ENCODE peak calls at places on chromosome 19, in ten cellular contexts. P is Peyer's patch; Y is cardiac muscle cell; Z is fibroblast of lung; C is ascending aorta; X is endothelial cell of umbilical vein; J is tibial nerve; H is AG04450; F is CD4-positive, alpha-beta memory T cell; A is heart right ventricle. B is an unnamed sample.

GRCh38 chr19:27774827-27775226 is 1438.1 kb downstream of the UQCRFS1 start:
- DNase-seq in P (no peak), Y (no peak), Z (no peak), C (no peak), X (no peak), J (no peak), H (no peak), F (no peak), A (no peak), B (no peak)

GRCh38 chr19:6481541-6482342 is at the start of gene DENND1C:
- DNase-seq in P (peak), Y (peak), Z (no peak), C (no peak), X (peak), J (no peak), H (no peak), F (peak), A (peak), B (peak)

GRCh38 chr19:7395793-7396192 is 47.1 kb downstream of the ARHGEF18 start:
- DNase-seq in P (no peak), Y (no peak), Z (no peak), C (no peak), X (no peak), J (no peak), H (no peak), F (no peak), A (no peak), B (no peak)

GRCh38 chr19:10271543-10272086 is 695 bp downstream of the ICAM1 start:
- DNase-seq in P (peak), Y (no peak), Z (no peak), C (no peak), X (peak), J (no peak), H (no peak), F (no peak), A (no peak), B (peak)

GRCh38 chr19:29685326-29685725 is 20.1 kb downstream of the PLEKHF1 start:
- DNase-seq in P (no peak), Y (no peak), Z (peak), C (no peak), X (no peak), J (no peak), H (no peak), F (no peak), A (no peak), B (no peak)

GRCh38 chr19:47190167-47190727 is 40.8 kb downstream of the BBC3 start:
- DNase-seq in P (peak), Y (peak), Z (peak), C (peak), X (peak), J (no peak), H (no peak), F (peak), A (peak), B (no peak)

GRCh38 chr19:42596391-42597071 is 1.8 kb upstream of the CEACAM8 start:
- DNase-seq in P (peak), Y (peak), Z (peak), C (no peak), X (peak), J (no peak), H (no peak), F (peak), A (peak), B (no peak)

GRCh38 chr19:46639356-46640061 is 3.5 kb upstream of the GNG8 start:
- DNase-seq in P (no peak), Y (peak), Z (peak), C (peak), X (no peak), J (no peak), H (no peak), F (no peak), A (peak), B (no peak)

GRCh38 chr19:467554-467953 is 6.7 kb upstream of the SHC2 start:
- DNase-seq in P (no peak), Y (no peak), Z (no peak), C (no peak), X (no peak), J (no peak), H (no peak), F (no peak), A (no peak), B (no peak)

GRCh38 chr19:14368011-14368513 is 13.2 kb upstream of the ADGRE5 start:
- DNase-seq in P (no peak), Y (no peak), Z (no peak), C (no peak), X (no peak), J (no peak), H (no peak), F (peak), A (no peak), B (no peak)

GRCh38 chr19:14443632-14444216 is 10.6 kb downstream of the PKN1 start:
- DNase-seq in P (no peak), Y (no peak), Z (no peak), C (no peak), X (no peak), J (no peak), H (no peak), F (no peak), A (no peak), B (no peak)

GRCh38 chr19:50461066-50461875 is 15.0 kb upstream of the EMC10 start:
- DNase-seq in P (peak), Y (peak), Z (peak), C (no peak), X (peak), J (peak), H (peak), F (peak), A (peak), B (peak)

GRCh38 chr19:2782936-2783780 is at the start of gene SGTA:
- DNase-seq in P (peak), Y (peak), Z (peak), C (peak), X (peak), J (peak), H (peak), F (peak), A (peak), B (peak)

GRCh38 chr19:46898731-46899130 is 37.9 kb downstream of the ARHGAP35 start:
- DNase-seq in P (no peak), Y (peak), Z (peak), C (peak), X (no peak), J (no peak), H (peak), F (no peak), A (no peak), B (no peak)

GRCh38 chr19:3740431-3740830 is 21.1 kb downstream of the APBA3 start:
- DNase-seq in P (no peak), Y (no peak), Z (no peak), C (no peak), X (no peak), J (no peak), H (no peak), F (no peak), A (no peak), B (no peak)

GRCh38 chr19:16849168-16849567 is 20.0 kb downstream of the SIN3B start:
- DNase-seq in P (no peak), Y (no peak), Z (peak), C (no peak), X (no peak), J (no peak), H (no peak), F (no peak), A (no peak), B (no peak)

GRCh38 chr19:12574036-12574435 is 22.8 kb upstream of the ZNF564 start:
- DNase-seq in P (peak), Y (no peak), Z (no peak), C (no peak), X (no peak), J (no peak), H (no peak), F (no peak), A (no peak), B (no peak)

GRCh38 chr19:16660763-16661479 is at the start of gene TMEM38A:
- DNase-seq in P (peak), Y (peak), Z (no peak), C (peak), X (no peak), J (peak), H (no peak), F (peak), A (peak), B (peak)

GRCh38 chr19:31232871-31233270 is 116.4 kb downstream of the TSHZ3 start:
- DNase-seq in P (no peak), Y (no peak), Z (peak), C (no peak), X (no peak), J (no peak), H (peak), F (no peak), A (no peak), B (no peak)

GRCh38 chr19:18438331-18439024 is 545 bp upstream of the ISYNA1 start:
- DNase-seq in P (peak), Y (peak), Z (no peak), C (peak), X (peak), J (no peak), H (no peak), F (no peak), A (peak), B (no peak)

GRCh38 chr19:13408889-13409518 is 97.3 kb downstream of the CACNA1A start:
- DNase-seq in P (no peak), Y (no peak), Z (no peak), C (no peak), X (no peak), J (no peak), H (no peak), F (no peak), A (no peak), B (no peak)

GRCh38 chr19:13841339-13842293 is 35.3 kb upstream of the NANOS3 start:
- DNase-seq in P (peak), Y (no peak), Z (no peak), C (peak), X (no peak), J (no peak), H (no peak), F (peak), A (no peak), B (no peak)

GRCh38 chr19:40598121-40598917 is 2.9 kb upstream of the LTBP4 start:
- DNase-seq in P (peak), Y (peak), Z (peak), C (peak), X (peak), J (peak), H (peak), F (peak), A (peak), B (peak)

GRCh38 chr19:40598918-40599307 is 2.3 kb upstream of the LTBP4 start:
- DNase-seq in P (no peak), Y (no peak), Z (no peak), C (no peak), X (no peak), J (no peak), H (no peak), F (no peak), A (no peak), B (no peak)

GRCh38 chr19:40601061-40601973 is at the start of gene LTBP4:
- DNase-seq in P (peak), Y (peak), Z (peak), C (peak), X (no peak), J (no peak), H (no peak), F (no peak), A (peak), B (peak)

GRCh38 chr19:40599331-40600085 is 1.7 kb upstream of the LTBP4 start:
- DNase-seq in P (no peak), Y (no peak), Z (peak), C (no peak), X (no peak), J (no peak), H (no peak), F (no peak), A (peak), B (no peak)

DNA sequence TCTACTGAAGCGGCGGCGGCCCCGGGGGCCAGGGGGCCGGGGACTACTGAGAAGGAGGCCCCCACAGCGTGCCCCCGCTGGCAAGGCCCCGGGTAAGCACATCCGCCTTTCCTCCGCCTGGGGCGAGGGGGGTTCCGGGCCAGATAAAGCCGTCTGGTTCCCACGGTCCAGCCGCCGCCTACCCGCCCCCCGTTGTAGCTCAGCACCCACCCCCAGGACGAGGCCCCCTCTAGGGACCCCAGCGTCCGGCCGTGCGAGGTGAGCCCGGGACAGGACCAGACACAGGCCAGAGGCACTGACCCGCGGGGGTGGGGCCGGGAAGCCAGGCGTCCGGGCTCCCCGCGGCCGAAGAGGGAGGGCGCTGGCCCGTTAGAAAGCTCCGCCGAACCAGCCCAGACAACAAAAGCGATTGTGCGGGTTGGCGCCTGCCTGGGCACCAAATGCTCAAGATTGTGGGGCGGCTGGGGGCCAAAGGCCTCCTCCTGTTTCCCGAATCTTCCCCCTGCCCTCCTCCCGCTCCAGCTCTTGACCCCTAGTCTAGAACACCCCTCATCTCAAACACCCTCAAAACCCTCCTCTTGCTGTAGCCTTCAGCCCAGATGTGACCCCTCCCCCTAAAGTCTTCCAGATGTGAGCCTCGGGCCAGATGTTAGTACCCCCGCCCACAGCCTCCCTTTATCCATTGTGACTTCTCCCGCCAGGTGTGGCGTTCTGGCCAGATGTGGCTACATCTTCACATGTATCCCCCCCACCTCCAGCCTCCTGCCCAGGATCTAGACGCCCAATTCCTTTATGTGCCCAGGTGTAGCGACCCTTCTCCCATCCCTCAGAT is 867 bp upstream of the LTBP4 start:
- DNase-seq in P (no peak), Y (no peak), Z (no peak), C (peak), X (no peak), J (no peak), H (no peak), F (no peak), A (peak), B (no peak)
- H3K27ac ChIP-seq in P (peak), Y (no peak), Z (no peak), C (peak), X (no peak), J (peak), H (no peak), F (no peak), A (peak), B (peak)

GRCh38 chr19:55216461-55217198 is 7.3 kb upstream of the PTPRH start:
- DNase-seq in P (peak), Y (peak), Z (peak), C (peak), X (peak), J (peak), H (peak), F (peak), A (peak), B (no peak)
- H3K4me3 ChIP-seq in P (no peak), Y (peak), Z (peak), C (peak), X (peak), J (peak), H (peak), F (no peak), A (peak), B (no peak)

GRCh38 chr19:57642396-57643046 is 9.6 kb downstream of the ZNF211 start:
- DNase-seq in P (no peak), Y (no peak), Z (no peak), C (no peak), X (no peak), J (no peak), H (no peak), F (no peak), A (no peak), B (no peak)

GRCh38 chr19:57648336-57649003 is 15.5 kb downstream of the ZNF211 start:
- DNase-seq in P (no peak), Y (no peak), Z (no peak), C (no peak), X (no peak), J (no peak), H (no peak), F (no peak), A (no peak), B (no peak)

GRCh38 chr19:57641715-57642234 is 8.8 kb downstream of the ZNF211 start:
- DNase-seq in P (no peak), Y (no peak), Z (peak), C (no peak), X (no peak), J (no peak), H (no peak), F (no peak), A (no peak), B (no peak)

DNA sequence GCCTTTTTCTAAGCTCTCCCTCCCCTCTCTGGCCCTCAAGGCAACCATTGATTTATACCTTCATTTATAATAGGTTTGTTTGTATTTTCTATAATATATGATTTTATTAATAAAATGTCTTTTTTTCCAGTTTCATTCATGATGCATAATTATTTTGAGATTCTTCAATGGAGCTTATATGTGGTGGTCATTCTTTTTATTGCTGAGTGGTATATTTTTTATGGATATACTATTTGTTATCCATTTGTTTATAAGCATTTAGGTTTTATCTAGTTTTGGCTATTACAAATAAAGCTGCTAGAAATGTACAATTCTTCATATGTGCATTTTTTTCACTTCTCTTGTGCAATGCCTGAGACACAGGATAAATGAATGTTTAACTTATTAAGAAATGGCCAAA is 10.8 kb downstream of the ZNF211 start:
- DNase-seq in P (no peak), Y (no peak), Z (no peak), C (no peak), X (no peak), J (no peak), H (no peak), F (no peak), A (no peak), B (no peak)
- H3K27ac ChIP-seq in P (no peak), Y (no peak), Z (no peak), C (no peak), X (no peak), J (no peak), H (no peak), F (no peak), A (no peak), B (no peak)

GRCh38 chr19:54164369-54165068 is 5.0 kb upstream of the LENG1 start:
- DNase-seq in P (peak), Y (peak), Z (peak), C (peak), X (peak), J (no peak), H (no peak), F (peak), A (peak), B (peak)
- H3K4me3 ChIP-seq in P (no peak), Y (no peak), Z (no peak), C (no peak), X (peak), J (no peak), H (peak), F (peak), A (no peak), B (no peak)

GRCh38 chr19:45346449-45346848 is 5.9 kb downstream of the KLC3 start:
- DNase-seq in P (no peak), Y (no peak), Z (no peak), C (no peak), X (no peak), J (no peak), H (no peak), F (no peak), A (no peak), B (no peak)

GRCh38 chr19:45348367-45349125 is 8.0 kb downstream of the KLC3 start:
- DNase-seq in P (no peak), Y (no peak), Z (no peak), C (no peak), X (no peak), J (no peak), H (no peak), F (no peak), A (no peak), B (no peak)

GRCh38 chr19:45349126-45349415 is 8.5 kb downstream of the KLC3 start:
- DNase-seq in P (no peak), Y (no peak), Z (no peak), C (no peak), X (no peak), J (no peak), H (no peak), F (no peak), A (no peak), B (no peak)

GRCh38 chr19:45349430-45349941 is 8.9 kb downstream of the KLC3 start:
- DNase-seq in P (no peak), Y (no peak), Z (no peak), C (no peak), X (no peak), J (no peak), H (no peak), F (no peak), A (no peak), B (no peak)

GRCh38 chr19:45347570-45348366 is 7.2 kb downstream of the KLC3 start:
- DNase-seq in P (no peak), Y (no peak), Z (no peak), C (no peak), X (no peak), J (no peak), H (no peak), F (no peak), A (no peak), B (no peak)
- H3K27ac ChIP-seq in P (no peak), Y (no peak), Z (no peak), C (no peak), X (no peak), J (no peak), H (no peak), F (no peak), A (no peak), B (no peak)

GRCh38 chr19:34481861-34482379 is 362 bp downstream of the WTIP start:
- DNase-seq in P (peak), Y (no peak), Z (peak), C (peak), X (peak), J (no peak), H (no peak), F (no peak), A (peak), B (no peak)

GRCh38 chr19:34482380-34483250 is 1.1 kb downstream of the WTIP start:
- DNase-seq in P (peak), Y (peak), Z (peak), C (peak), X (peak), J (no peak), H (no peak), F (no peak), A (peak), B (no peak)

GRCh38 chr19:34479396-34479795 is 2.2 kb upstream of the WTIP start:
- DNase-seq in P (no peak), Y (no peak), Z (no peak), C (peak), X (no peak), J (no peak), H (no peak), F (no peak), A (no peak), B (no peak)

GRCh38 chr19:34480971-34481821 is at the start of gene WTIP:
- DNase-seq in P (peak), Y (peak), Z (peak), C (peak), X (peak), J (peak), H (peak), F (no peak), A (peak), B (no peak)

GRCh38 chr19:34480491-34480890 is 1.1 kb upstream of the WTIP start:
- DNase-seq in P (peak), Y (no peak), Z (no peak), C (peak), X (no peak), J (no peak), H (no peak), F (no peak), A (no peak), B (no peak)
- H3K4me3 ChIP-seq in P (no peak), Y (peak), Z (no peak), C (peak), X (no peak), J (no peak), H (peak), F (no peak), A (peak), B (no peak)